ENCODE peak calls at places on chromosome 10, in seven cellular contexts. O is A549; E is pancreas; Z is GM23248; N is Jurkat, Clone E6-1; K is heart left ventricle; Y is IMR-90. C is an unnamed sample.

GRCh38 chr10:49334993-49335972 is 36.3 kb downstream of the C10orf71 start:
- DNase-seq in O (no peak), E (no peak), Z (no peak), N (peak; percentile 57), K (no peak), Y (no peak), C (no peak)

GRCh38 chr10:66928000-66928770 is 2.3 kb downstream of the LRRTM3 start:
- DNase-seq in O (no peak), E (no peak), Z (peak; percentile 23), N (no peak), K (peak; percentile 26), Y (peak; percentile 12), C (no peak)

GRCh38 chr10:102150970-102151773 is 1.0 kb upstream of the NOLC1 start:
- DNase-seq in O (peak; percentile 57), E (no peak), Z (peak; percentile 81), N (no peak), K (no peak), Y (peak; percentile 79), C (peak; percentile 86)

GRCh38 chr10:103911021-103911459 is 6.9 kb downstream of the STN1 start:
- DNase-seq in O (no peak), E (no peak), Z (no peak), N (no peak), K (no peak), Y (no peak), C (no peak)

GRCh38 chr10:103554488-103555320 is 61.2 kb downstream of the NEURL1 start:
- DNase-seq in O (peak; percentile 37), E (peak; percentile 54), Z (peak; percentile 74), N (no peak), K (peak; percentile 59), Y (peak; percentile 80), C (peak; percentile 53)

GRCh38 chr10:133326745-133327650 is 9.7 kb downstream of the CALY start:
- DNase-seq in O (peak; percentile 41), E (no peak), Z (peak; percentile 32), N (no peak), K (no peak), Y (peak; percentile 73), C (no peak)

GRCh38 chr10:110642980-110643655 is 1.0 kb upstream of the RBM20 start:
- DNase-seq in O (no peak), E (no peak), Z (no peak), N (no peak), K (peak; percentile 40), Y (no peak), C (no peak)

GRCh38 chr10:103676851-103677417 is 178.4 kb downstream of the SH3PXD2A start:
- DNase-seq in O (no peak), E (no peak), Z (peak; percentile 98), N (no peak), K (peak; percentile 83), Y (peak; percentile 95), C (peak; percentile 46)

GRCh38 chr10:102814456-102814871 is 22.7 kb downstream of the CYP17A1 start:
- DNase-seq in O (no peak), E (no peak), Z (no peak), N (no peak), K (peak; percentile 85), Y (peak; percentile 40), C (no peak)

GRCh38 chr10:112250555-112250954 is 32.6 kb upstream of the TECTB start:
- DNase-seq in O (no peak), E (no peak), Z (peak; percentile 72), N (no peak), K (no peak), Y (peak; percentile 81), C (peak; percentile 72)

GRCh38 chr10:43403911-43404674 is 4.9 kb downstream of the HNRNPF start:
- DNase-seq in O (no peak), E (no peak), Z (peak; percentile 29), N (no peak), K (no peak), Y (no peak), C (no peak)

GRCh38 chr10:28922127-28922526 is 244.8 kb downstream of the BAMBI start:
- DNase-seq in O (peak; percentile 66), E (no peak), Z (no peak), N (no peak), K (no peak), Y (peak; percentile 77), C (no peak)

GRCh38 chr10:106175760-106176377 is 988.6 kb downstream of the SORCS1 start:
- DNase-seq in O (peak; percentile 12), E (no peak), Z (peak; percentile 44), N (peak; percentile 5), K (no peak), Y (no peak), C (peak; percentile 36)

GRCh38 chr10:48363617-48364355 is 57.3 kb downstream of the MAPK8 start:
- DNase-seq in O (peak; percentile 80), E (peak; percentile 28), Z (peak; percentile 81), N (peak; percentile 58), K (no peak), Y (peak; percentile 80), C (peak; percentile 76)

GRCh38 chr10:114501650-114502049 is 97.3 kb upstream of the AFAP1L2 start:
- DNase-seq in O (no peak), E (no peak), Z (no peak), N (no peak), K (no peak), Y (no peak), C (no peak)

DNA sequence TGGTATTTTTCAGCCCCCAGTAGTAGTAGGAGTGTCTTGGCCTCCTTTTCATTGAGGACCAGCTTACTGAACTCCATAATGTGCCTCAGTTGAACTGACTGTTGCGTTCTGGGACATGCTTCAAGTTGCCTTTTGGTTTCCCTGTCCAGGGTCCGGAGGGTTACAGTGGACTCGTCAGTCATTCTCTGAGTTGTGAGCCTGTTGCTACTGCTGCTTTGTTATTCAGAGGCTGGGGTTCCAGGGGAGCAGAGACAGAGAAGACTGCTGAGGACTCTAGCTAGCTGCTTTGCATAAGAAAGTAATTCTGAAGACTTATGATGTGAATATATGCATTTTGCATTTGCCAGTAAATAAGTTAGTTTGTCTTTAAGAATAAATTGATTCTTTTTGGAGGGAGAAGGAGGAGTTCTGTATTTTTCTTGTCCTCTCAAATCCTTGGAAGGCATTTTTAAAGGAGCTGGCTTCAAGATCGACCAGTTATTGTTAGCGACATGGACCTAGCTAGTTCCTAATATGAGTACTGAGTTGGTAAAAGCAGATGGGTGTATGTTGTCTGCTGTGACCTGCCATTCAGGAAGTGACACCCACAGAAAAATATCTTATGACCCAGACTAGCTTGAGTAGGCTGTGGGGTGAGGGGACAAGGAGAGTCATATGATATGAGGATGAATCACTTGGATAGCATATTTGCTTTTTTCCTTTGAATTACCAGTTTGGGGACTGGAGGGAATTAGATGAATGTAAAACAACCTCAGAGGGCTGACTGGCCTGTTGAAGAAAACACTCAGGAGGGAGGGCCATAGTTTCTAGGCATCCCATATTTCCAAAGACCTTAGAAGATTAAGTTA is 8.3 kb downstream of the PI4K2A start:
- DNase-seq in O (peak; percentile 87), E (peak; percentile 38), Z (peak; percentile 96), N (no peak), K (no peak), Y (peak; percentile 96), C (peak; percentile 97)
- H3K4me3 ChIP-seq in O (no peak overlapping the region), E (no peak overlapping the region), Z (peak overlapping the region; percentile 54), N (no peak overlapping the region), K (no peak overlapping the region), Y (no peak overlapping the region), C (no peak overlapping the region)

DNA sequence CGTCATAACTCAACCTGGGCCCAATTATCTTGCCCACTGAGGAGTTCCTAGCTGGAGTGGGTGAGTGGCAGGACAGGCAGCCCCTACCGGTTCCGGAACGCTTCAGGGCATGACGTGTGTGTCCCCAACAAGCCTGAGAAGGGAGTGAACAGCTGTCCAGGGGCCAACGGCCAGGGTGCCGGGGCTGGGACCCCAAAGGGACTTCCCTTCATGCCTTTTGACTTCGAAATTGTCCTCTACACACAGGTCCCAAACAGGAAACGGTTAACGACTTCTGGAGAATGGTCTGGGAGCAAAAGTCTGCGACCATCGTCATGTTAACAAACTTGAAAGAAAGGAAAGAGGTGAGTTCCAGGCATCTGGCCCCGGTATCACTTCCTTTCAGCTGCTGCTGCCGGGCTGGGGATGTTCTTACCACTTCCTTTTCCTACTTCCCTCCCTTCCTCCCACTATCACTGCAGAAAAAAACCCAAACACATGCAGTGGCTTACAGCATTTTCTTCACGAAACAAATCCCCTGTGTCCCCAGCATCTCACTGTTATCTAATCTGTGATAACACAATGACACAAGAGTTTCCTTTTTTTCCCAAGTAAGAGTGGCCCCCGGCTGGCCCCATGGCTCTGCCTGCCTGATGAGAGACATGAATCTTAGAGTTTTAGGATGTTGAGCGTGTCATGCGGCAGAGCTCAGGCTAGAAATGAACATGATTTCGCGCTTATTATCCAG is 63.2 kb downstream of the MKI67 start:
- DNase-seq in O (no peak), E (no peak), Z (no peak), N (peak; percentile 88), K (no peak), Y (no peak), C (no peak)
- H3K4me3 ChIP-seq in O (no peak overlapping the region), E (no peak overlapping the region), Z (no peak overlapping the region), N (peak overlapping the region; percentile 44), K (peak overlapping the region; percentile 0), Y (no peak overlapping the region), C (no peak overlapping the region)

DNA sequence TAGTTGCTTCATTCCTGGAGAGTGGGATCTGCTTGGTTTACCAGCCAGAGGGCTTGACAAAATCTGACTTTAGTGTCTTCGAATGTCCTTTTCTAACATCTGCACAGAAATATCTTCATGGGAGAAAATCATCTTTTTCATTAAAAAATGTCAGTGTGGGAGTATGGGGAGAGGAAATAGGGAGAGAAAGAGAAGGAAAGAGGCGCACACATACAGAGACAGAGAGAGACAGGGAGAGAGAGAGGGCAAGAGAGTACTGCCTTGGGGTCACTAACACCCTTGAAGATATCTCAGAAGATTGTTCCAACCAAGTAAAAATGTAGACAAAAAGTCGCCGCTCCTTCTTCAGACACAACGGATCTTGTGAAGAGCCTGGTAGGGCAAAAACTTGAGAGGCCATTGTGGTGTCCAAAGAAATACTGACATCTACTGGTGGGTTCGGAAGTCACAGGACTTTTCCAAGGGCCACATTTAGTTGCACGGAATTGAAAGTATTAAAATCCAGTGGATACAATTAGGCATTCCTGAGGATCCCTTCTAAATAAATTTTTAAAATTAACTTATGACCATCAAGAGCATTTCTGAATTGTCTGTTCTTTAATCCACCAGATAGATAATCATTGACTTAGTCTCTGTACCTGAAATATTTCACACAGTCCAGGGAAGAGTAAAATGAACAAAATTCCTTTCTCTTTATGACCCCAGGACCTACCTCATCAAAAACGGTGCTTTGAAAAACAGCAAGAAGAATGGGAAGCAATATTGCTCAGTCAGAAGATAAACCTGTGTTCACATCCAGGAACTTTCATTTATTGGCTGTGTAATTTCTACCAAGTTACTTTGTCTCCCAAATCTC is 29.7 kb downstream of the VIM start:
- DNase-seq in O (peak; percentile 69), E (peak; percentile 48), Z (peak; percentile 87), N (peak; percentile 70), K (no peak), Y (peak; percentile 78), C (peak; percentile 62)
- H3K4me3 ChIP-seq in O (peak overlapping the region; percentile 6), E (no peak overlapping the region), Z (peak overlapping the region; percentile 64), N (no peak overlapping the region), K (peak overlapping the region; percentile 27), Y (peak overlapping the region; percentile 37), C (no peak overlapping the region)

GRCh38 chr10:88995156-88995876 is 4.7 kb downstream of the FAS start:
- DNase-seq in O (no peak), E (no peak), Z (no peak), N (no peak), K (no peak), Y (no peak), C (peak; percentile 13)

GRCh38 chr10:88992945-88993537 is 2.4 kb downstream of the FAS start:
- DNase-seq in O (no peak), E (no peak), Z (peak; percentile 64), N (no peak), K (no peak), Y (peak; percentile 54), C (peak; percentile 58)

GRCh38 chr10:88999629-89000028 is 9.0 kb downstream of the FAS start:
- DNase-seq in O (peak; percentile 20), E (no peak), Z (peak; percentile 24), N (no peak), K (no peak), Y (peak; percentile 26), C (peak; percentile 69)

GRCh38 chr10:88994034-88994433 is 3.4 kb downstream of the FAS start:
- DNase-seq in O (no peak), E (no peak), Z (peak; percentile 77), N (no peak), K (no peak), Y (peak; percentile 29), C (peak; percentile 48)

GRCh38 chr10:88996927-88997326 is 6.3 kb downstream of the FAS start:
- DNase-seq in O (no peak), E (no peak), Z (no peak), N (no peak), K (no peak), Y (no peak), C (no peak)
- H3K4me3 ChIP-seq in O (no peak overlapping the region), E (no peak overlapping the region), Z (no peak overlapping the region), N (no peak overlapping the region), K (no peak overlapping the region), Y (no peak overlapping the region), C (no peak overlapping the region)